ENCODE peak calls at places on chromosomes 5 and 9, in five cellular contexts. Q, N, C, K and Y are unnamed samples.

GRCh38 chr9:101093620-101094019 is 65.1 kb downstream of the PLPPR1 start:
- DNase-seq in Q (no peak), C (no peak), N (peak; percentile 16), K (peak; percentile 52), Y (no peak)

GRCh38 chr5:11504083-11504785 is 400.0 kb downstream of the CTNND2 start:
- DNase-seq in K (peak; percentile 23), N (no peak), C (no peak), Q (no peak), Y (no peak)

GRCh38 chr9:136587944-136588662 is 42.3 kb upstream of the NOTCH1 start:
- DNase-seq in K (no peak), N (no peak), Q (no peak), C (peak; percentile 77), Y (no peak)

GRCh38 chr5:132104561-132104960 is 31.0 kb downstream of the CSF2 start:
- DNase-seq in N (no peak), C (no peak), Q (no peak), K (peak; percentile 62), Y (no peak)

GRCh38 chr5:40437452-40437861 is 242.3 kb upstream of the PTGER4 start:
- DNase-seq in N (no peak), Q (no peak), K (peak; percentile 69), C (no peak), Y (no peak)

GRCh38 chr5:17878541-17878940 is 244.3 kb downstream of the TAF11L14 start:
- DNase-seq in K (no peak), C (no peak), N (no peak), Q (no peak), Y (no peak)

GRCh38 chr9:90103771-90104170 is 499.0 kb downstream of the GADD45G start:
- DNase-seq in N (no peak), C (no peak), Q (no peak), K (no peak), Y (no peak)

GRCh38 chr9:134439368-134439784 is 113.1 kb downstream of the RXRA start:
- DNase-seq in Q (no peak), K (no peak), N (peak; percentile 32), C (no peak), Y (no peak)

GRCh38 chr9:137756045-137756744 is 121.4 kb upstream of the CACNA1B start:
- DNase-seq in K (no peak), Q (no peak), N (no peak), C (no peak), Y (no peak)

GRCh38 chr9:88804289-88804596 is 187.0 kb upstream of the S1PR3 start:
- DNase-seq in C (no peak), Q (no peak), K (no peak), N (no peak), Y (no peak)

GRCh38 chr9:16773116-16773515 is 97.4 kb downstream of the BNC2 start:
- DNase-seq in Q (no peak), C (no peak), N (no peak), K (no peak), Y (no peak)

GRCh38 chr9:108188482-108188881 is 667.3 kb downstream of the ACTL7B start:
- DNase-seq in Q (no peak), C (no peak), N (no peak), K (no peak), Y (no peak)

GRCh38 chr9:123725389-123725788 is 204.5 kb downstream of the DENND1A start:
- DNase-seq in Q (no peak), C (no peak), N (no peak), K (peak; percentile 32), Y (no peak)
- H3K9me3 ChIP-seq in Q (no peaks in the 10 kb centered on the region), C (peaks cover 2% of the 10 kb centered on the region), N (peaks cover 18% of the 10 kb centered on the region), K (no peaks in the 10 kb centered on the region), Y (no peaks in the 10 kb centered on the region)

GRCh38 chr5:32301891-32302290 is 10.8 kb downstream of the MTMR12 start:
- DNase-seq in Q (no peak), K (no peak), N (no peak), C (no peak), Y (no peak)

GRCh38 chr5:32299059-32299677 is 13.6 kb downstream of the MTMR12 start:
- DNase-seq in K (no peak), C (no peak), Q (no peak), N (no peak), Y (no peak)

GRCh38 chr5:32302822-32303754 is 9.7 kb downstream of the MTMR12 start:
- DNase-seq in C (no peak), K (no peak), N (no peak), Q (no peak), Y (no peak)

GRCh38 chr5:32298056-32298420 is 14.7 kb downstream of the MTMR12 start:
- DNase-seq in C (no peak), K (no peak), Q (no peak), N (no peak), Y (no peak)

GRCh38 chr5:32297181-32298055 is 15.3 kb downstream of the MTMR12 start:
- DNase-seq in K (no peak), C (no peak), N (no peak), Q (no peak), Y (no peak)
- H3K36me3 ChIP-seq in K (no peaks in the 10 kb centered on the region), C (peaks cover 49% of the 10 kb centered on the region), N (peaks cover 57% of the 10 kb centered on the region), Q (peaks cover 12% of the 10 kb centered on the region), Y (peaks cover 3% of the 10 kb centered on the region)

DNA sequence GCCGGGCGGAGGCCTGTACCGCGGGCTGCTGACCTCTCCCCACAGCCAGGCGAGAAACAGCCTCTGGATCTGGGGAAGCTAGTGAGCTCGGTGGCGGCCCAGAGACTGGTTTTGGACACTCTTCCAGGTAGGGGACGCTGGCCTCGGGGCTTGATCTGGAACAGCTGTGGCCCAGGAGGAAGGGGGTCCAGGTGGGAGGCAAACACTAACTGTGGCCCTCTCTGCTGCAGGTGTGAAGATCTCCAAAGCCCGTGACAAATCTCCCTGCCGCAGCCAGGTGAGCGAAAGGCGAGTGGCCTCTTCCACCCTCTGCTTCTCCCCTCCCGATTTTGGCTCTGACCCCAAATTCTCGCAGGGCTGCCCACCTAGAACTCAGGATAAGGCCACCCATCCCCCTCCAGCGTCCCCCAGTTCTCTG is 13.1 kb upstream of the SLC34A1 start:
- DNase-seq in Q (no peak), K (no peak), N (no peak), C (no peak), Y (peak; percentile 47)
- H3K4me3 ChIP-seq in Q (peak overlapping the region; percentile 45), K (peak overlapping the region; percentile 49), N (peak overlapping the region; percentile 74), C (peak overlapping the region; percentile 75), Y (peak overlapping the region; percentile 52)

GRCh38 chr5:180532268-180532667 is 38.1 kb downstream of the CNOT6 start:
- DNase-seq in N (no peak), C (no peak), K (no peak), Q (no peak), Y (no peak)
- H3K9me3 ChIP-seq in N (no peaks in the 10 kb centered on the region), C (peaks cover 11% of the 10 kb centered on the region), K (no peaks in the 10 kb centered on the region), Q (no peaks in the 10 kb centered on the region), Y (no peaks in the 10 kb centered on the region)

GRCh38 chr9:132919609-132920268 is 24.7 kb downstream of the TSC1 start:
- DNase-seq in C (no peak), Q (no peak), N (no peak), K (no peak), Y (no peak)
- H3K36me3 ChIP-seq in C (peaks cover 99% of the 10 kb centered on the region), Q (peaks cover 100% of the 10 kb centered on the region), N (peaks cover 83% of the 10 kb centered on the region), K (peaks cover 6% of the 10 kb centered on the region), Y (no peaks in the 10 kb centered on the region)